ENCODE peak calls at places on chromosomes 11 and 22, in six cellular contexts. K is fibroblast of lung, H is ovary, W is glutamatergic neuron, P is astrocyte of the cerebellum, O is nephron progenitor cell. T is an unnamed sample.

GRCh38 chr22:39664485-39665200 is 94.1 kb downstream of the CACNA1I start:
- DNase-seq in W (peak), P (no peak), H (no peak), O (peak), K (no peak), T (no peak)

GRCh38 chr11:95891423-95892177 is 32.3 kb downstream of the MTMR2 start:
- DNase-seq in O (no peak), H (no peak), W (no peak), K (peak), P (peak), T (no peak)

GRCh38 chr11:18699848-18700261 is 1.3 kb downstream of the TMEM86A start:
- DNase-seq in W (no peak), H (peak), P (no peak), K (no peak), O (no peak), T (no peak)

GRCh38 chr22:29731058-29731850 is 11.5 kb downstream of the CABP7 start:
- DNase-seq in P (no peak), W (no peak), K (no peak), H (no peak), O (no peak), T (no peak)

GRCh38 chr11:31798057-31799035 is 12.8 kb downstream of the PAX6 start:
- DNase-seq in O (peak), H (no peak), W (peak), P (no peak), K (no peak), T (no peak)

GRCh38 chr11:35619030-35619753 is 932 bp downstream of the FJX1 start:
- DNase-seq in O (peak), K (peak), W (peak), P (no peak), H (peak), T (no peak)

GRCh38 chr22:19960491-19961200 is 19.0 kb upstream of the TXNRD2 start:
- DNase-seq in K (no peak), O (no peak), W (peak), H (no peak), P (no peak), T (no peak)

GRCh38 chr11:96267490-96268010 is 75.4 kb downstream of the MAML2 start:
- DNase-seq in P (no peak), H (no peak), W (no peak), K (no peak), O (no peak), T (no peak)

GRCh38 chr11:2267306-2267861 is 3.0 kb downstream of the ASCL2 start:
- DNase-seq in O (no peak), H (peak), K (no peak), W (no peak), P (no peak), T (no peak)

GRCh38 chr22:44685384-44686056 is 16.5 kb upstream of the PRR5 start:
- DNase-seq in P (no peak), O (peak), H (no peak), K (peak), W (no peak), T (no peak)

GRCh38 chr11:14309425-14310192 is 49.4 kb downstream of the RRAS2 start:
- DNase-seq in W (no peak), O (no peak), K (no peak), P (no peak), H (no peak), T (no peak)

GRCh38 chr11:14308114-14308896 is 50.7 kb downstream of the RRAS2 start:
- DNase-seq in W (no peak), O (no peak), K (peak), P (peak), H (no peak), T (no peak)

GRCh38 chr11:14306481-14306880 is 52.5 kb downstream of the RRAS2 start:
- DNase-seq in K (no peak), O (no peak), P (no peak), W (no peak), H (no peak), T (no peak)

GRCh38 chr11:14310696-14311095 is 48.3 kb downstream of the RRAS2 start:
- DNase-seq in P (no peak), H (no peak), O (no peak), W (no peak), K (no peak), T (peak)

DNA sequence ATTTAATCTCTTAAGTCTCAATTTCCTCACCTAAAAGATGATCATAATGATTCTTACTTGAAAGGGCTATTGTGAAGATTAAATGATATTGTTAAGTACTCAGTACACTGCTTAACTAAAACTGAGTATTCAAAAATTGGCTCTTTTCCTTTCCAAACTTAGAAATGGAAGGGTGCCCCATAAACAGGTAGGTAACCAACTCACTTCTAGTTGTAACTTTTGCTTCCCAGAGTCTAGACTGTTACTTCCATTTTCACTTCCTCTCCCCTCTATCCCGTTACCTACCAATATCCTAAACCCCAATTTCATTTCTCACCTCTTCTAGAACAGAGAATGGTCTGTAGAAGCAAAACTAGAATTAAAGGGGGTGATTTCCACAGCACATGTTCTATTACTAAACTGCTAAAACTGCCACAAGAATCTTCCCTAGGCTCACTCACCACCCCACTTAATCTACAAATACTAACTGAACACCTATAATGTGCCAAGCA is 50.0 kb downstream of the RRAS2 start:
- DNase-seq in H (no peak), K (no peak), P (no peak), O (no peak), W (no peak), T (no peak)
- TF ChIP-seq CTCF in H (no peak), K (no peak), P (no peak), O (no peak), W (peak), T (no peak)

DNA sequence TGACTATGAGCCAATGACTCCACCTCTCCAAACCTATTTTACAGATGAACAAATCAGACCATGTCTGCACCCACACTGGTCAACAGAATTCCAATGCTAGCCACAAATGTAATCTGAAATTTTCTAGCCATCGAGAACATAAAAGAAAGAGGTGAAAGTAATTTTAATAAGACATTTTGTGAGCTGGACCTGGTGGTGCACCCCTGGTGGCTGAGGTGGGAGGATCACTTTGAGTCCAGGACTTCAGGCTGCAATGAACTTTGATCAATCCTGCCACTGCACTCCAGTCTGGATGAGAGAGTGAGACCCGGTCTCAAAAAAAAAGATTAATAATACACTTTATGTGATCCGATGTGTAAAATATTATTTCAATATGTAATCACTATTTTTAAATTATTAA is 9.4 kb upstream of the RNF185 start:
- DNase-seq in H (no peak), K (no peak), P (no peak), W (no peak), O (no peak), T (no peak)
- TF ChIP-seq CTCF in H (no peak), K (peak), P (peak), W (peak), O (peak), T (peak)

GRCh38 chr11:109996060-109996459 is 97.1 kb upstream of the ZC3H12C start:
- DNase-seq in P (no peak), H (no peak), W (no peak), O (no peak), K (no peak), T (no peak)

GRCh38 chr11:109993786-109994185 is 99.4 kb upstream of the ZC3H12C start:
- DNase-seq in P (peak), W (no peak), K (peak), H (no peak), O (no peak), T (no peak)

GRCh38 chr11:109998921-109999320 is 94.3 kb upstream of the ZC3H12C start:
- DNase-seq in H (no peak), P (no peak), K (no peak), W (no peak), O (no peak), T (no peak)

GRCh38 chr11:110000045-110000502 is 93.1 kb upstream of the ZC3H12C start:
- DNase-seq in W (no peak), O (no peak), H (no peak), P (peak), K (peak), T (peak)

GRCh38 chr11:109994896-109995295 is 98.3 kb upstream of the ZC3H12C start:
- DNase-seq in O (no peak), H (no peak), W (no peak), P (no peak), K (no peak), T (no peak)
- TF ChIP-seq CTCF in O (no peak), H (no peak), W (no peak), P (no peak), K (no peak), T (no peak)

GRCh38 chr11:67060111-67060522 is 3.5 kb downstream of the RHOD start:
- DNase-seq in P (no peak), W (no peak), O (no peak), H (no peak), K (peak), T (no peak)
- TF ChIP-seq CTCF in P (no peak), W (no peak), O (no peak), H (no peak), K (no peak), T (no peak)

DNA sequence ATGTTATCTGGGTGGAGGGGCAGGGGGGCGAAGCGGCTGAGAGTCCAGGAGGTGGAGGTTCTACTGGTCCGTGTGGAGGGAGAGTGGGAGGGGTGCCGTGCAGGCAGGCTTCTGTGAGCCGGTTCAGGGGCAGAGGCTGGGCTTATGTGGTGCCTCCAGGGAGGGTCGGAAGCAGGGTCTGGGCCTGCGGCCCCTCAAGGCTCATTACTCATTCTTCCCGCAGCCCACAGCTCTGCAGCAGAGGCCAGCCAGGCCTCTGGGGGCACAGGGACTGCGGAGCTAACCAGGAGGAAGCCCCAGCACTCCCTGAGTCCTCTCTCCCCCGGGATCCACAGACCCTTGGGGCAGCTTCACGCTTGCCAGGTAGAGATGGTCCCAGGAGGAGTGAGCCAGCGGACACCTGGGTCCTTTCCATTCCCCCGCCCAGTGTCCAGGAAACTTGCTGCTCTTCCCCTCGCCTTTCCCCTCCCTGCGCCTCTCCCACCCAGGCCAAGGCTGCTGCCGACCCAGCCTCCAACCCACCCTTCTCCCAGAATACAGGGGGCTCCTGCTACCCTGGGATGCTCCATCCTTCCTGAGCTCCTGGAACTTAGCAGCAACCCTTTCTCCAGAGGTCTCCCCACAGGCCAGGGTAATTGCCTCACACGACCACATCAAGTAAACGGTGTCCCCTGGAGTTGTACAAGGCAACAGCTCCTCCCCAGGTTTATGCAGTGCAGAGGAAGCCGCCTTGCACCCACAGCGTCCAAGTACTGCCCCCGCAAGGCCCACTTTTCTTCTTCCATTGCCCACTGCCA is 6.3 kb downstream of the NRXN2 start:
- DNase-seq in W (peak), K (no peak), H (peak), P (no peak), O (peak), T (no peak)
- TF ChIP-seq CTCF in W (no peak), K (no peak), H (no peak), P (no peak), O (no peak), T (no peak)

GRCh38 chr11:61793829-61794204 is 1.1 kb downstream of the FEN1 start:
- DNase-seq in O (no peak), W (no peak), H (no peak), P (no peak), K (no peak), T (no peak)

GRCh38 chr11:61792310-61793083 is at the start of the genes FEN1 and TMEM258:
- DNase-seq in H (peak), P (peak), W (peak), K (peak), O (peak), T (peak)

GRCh38 chr11:61793084-61793828 is 545 bp downstream of the FEN1 start:
- DNase-seq in K (peak), H (no peak), W (no peak), P (no peak), O (no peak), T (no peak)

GRCh38 chr11:61794579-61794978 is 1.9 kb downstream of the FEN1 start:
- DNase-seq in P (no peak), O (no peak), K (no peak), W (no peak), H (no peak), T (no peak)

GRCh38 chr11:61791737-61792309 is 576 bp downstream of the TMEM258 start:
- DNase-seq in W (peak), H (peak), P (peak), K (peak), O (peak), T (peak)
- TF ChIP-seq CTCF in W (no peak), H (no peak), P (no peak), K (peak), O (no peak), T (no peak)

DNA sequence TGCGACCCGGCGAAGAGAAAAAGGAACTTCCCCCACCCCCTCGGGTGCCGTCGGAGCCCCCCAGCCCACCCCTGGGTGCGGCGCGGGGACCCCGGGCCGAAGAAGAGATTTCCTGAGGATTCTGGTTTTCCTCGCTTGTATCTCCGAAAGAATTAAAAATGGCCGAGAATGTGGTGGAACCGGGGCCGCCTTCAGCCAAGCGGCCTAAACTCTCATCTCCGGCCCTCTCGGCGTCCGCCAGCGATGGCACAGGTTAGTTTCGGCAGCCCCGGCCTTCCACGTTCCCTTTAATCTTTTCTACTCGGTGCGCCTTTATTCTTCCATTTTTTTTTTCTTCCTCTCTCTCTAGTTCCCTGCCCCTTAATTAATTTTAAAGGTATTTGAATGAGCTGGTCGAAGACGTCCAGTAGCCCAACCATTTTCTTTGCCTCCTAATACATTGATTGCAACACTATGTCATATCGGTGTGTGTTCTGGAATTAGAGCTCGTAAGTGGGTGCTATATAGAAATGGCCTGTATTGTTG is 517 bp downstream of the EP300 start:
- DNase-seq in K (peak), P (no peak), H (no peak), O (peak), W (peak), T (no peak)
- TF ChIP-seq CTCF in K (no peak), P (no peak), H (no peak), O (no peak), W (no peak), T (no peak)

GRCh38 chr11:46170797-46171196 is 49.5 kb upstream of the PHF21A start:
- DNase-seq in P (no peak), H (no peak), O (no peak), W (no peak), K (no peak), T (no peak)
- TF ChIP-seq CTCF in P (no peak), H (no peak), O (no peak), W (no peak), K (no peak), T (no peak)

GRCh38 chr11:46674463-46675287 is 25.7 kb downstream of the ARHGAP1 start:
- DNase-seq in O (peak), H (peak), P (no peak), W (no peak), K (no peak), T (no peak)
- TF ChIP-seq CTCF in O (no peak), H (no peak), P (no peak), W (no peak), K (no peak), T (no peak)